ENCODE peak calls at places on chromosomes 2 and 18, in eight cellular contexts. J is CD8-positive, alpha-beta memory T cell; V is lung; X is heart right ventricle; F is spleen; U is HepG2; L is RWPE2; R is AG04450. M is an unnamed sample.

GRCh38 chr2:127392133-127392827 is 4.5 kb upstream of the MAP3K2 start:
- DNase-seq in L (no peak), V (no peak), U (no peak), F (no peak), X (no peak), J (no peak), R (no peak), M (no peak)

GRCh38 chr2:210586381-210586780 is 30.0 kb downstream of the CPS1 start:
- DNase-seq in L (no peak), J (no peak), F (no peak), X (no peak), R (no peak), V (no peak), U (no peak), M (no peak)

GRCh38 chr18:25229080-25229479 is 122.9 kb downstream of the ZNF521 start:
- DNase-seq in L (no peak), R (peak), V (no peak), U (no peak), J (no peak), X (peak), F (no peak), M (no peak)

GRCh38 chr2:31312898-31313297 is 78.9 kb downstream of the EHD3 start:
- DNase-seq in X (no peak), F (no peak), J (no peak), V (no peak), L (no peak), R (peak), U (no peak), M (no peak)

GRCh38 chr18:23020555-23021294 is 87.6 kb downstream of the RBBP8 start:
- DNase-seq in V (no peak), U (no peak), J (no peak), R (no peak), X (no peak), F (no peak), L (no peak), M (no peak)

GRCh38 chr2:58571181-58571852 is 330.2 kb upstream of the FANCL start:
- DNase-seq in X (peak), J (no peak), F (no peak), V (peak), U (peak), R (peak), L (no peak), M (peak)

GRCh38 chr2:239369631-239370161 is 31.1 kb downstream of the HDAC4 start:
- DNase-seq in V (peak), F (peak), U (no peak), J (peak), X (no peak), L (peak), R (no peak), M (peak)

GRCh38 chr2:134389331-134389835 is 135.5 kb downstream of the MGAT5 start:
- DNase-seq in J (no peak), V (no peak), R (no peak), U (no peak), F (no peak), X (no peak), L (no peak), M (no peak)

GRCh38 chr18:43681661-43682060 is 404.4 kb upstream of the SYT4 start:
- DNase-seq in J (no peak), R (no peak), F (no peak), L (no peak), X (no peak), V (no peak), U (no peak), M (no peak)

GRCh38 chr2:74845217-74845751 is 11.4 kb downstream of the HK2 start:
- DNase-seq in L (peak), R (peak), U (no peak), F (peak), J (no peak), X (peak), V (peak), M (peak)

GRCh38 chr2:218516614-218517013 is 51.5 kb downstream of the USP37 start:
- DNase-seq in V (no peak), L (no peak), U (peak), X (no peak), R (no peak), F (no peak), J (no peak), M (no peak)

GRCh38 chr2:19812166-19812565 is 89.6 kb downstream of the TTC32 start:
- DNase-seq in L (no peak), U (no peak), X (no peak), F (no peak), J (no peak), R (no peak), V (peak), M (no peak)

GRCh38 chr2:41830600-41830999 is 217.2 kb upstream of the PKDCC start:
- DNase-seq in J (no peak), V (no peak), L (no peak), R (no peak), X (no peak), U (no peak), F (no peak), M (no peak)

GRCh38 chr2:17104454-17104853 is 413.8 kb downstream of the RAD51AP2 start:
- DNase-seq in X (no peak), U (no peak), R (peak), L (no peak), V (no peak), F (no peak), J (no peak), M (no peak)

GRCh38 chr2:96103906-96104861 is 12.2 kb downstream of the ADRA2B start:
- DNase-seq in F (peak), X (peak), V (no peak), J (no peak), R (no peak), U (no peak), L (no peak), M (peak)

GRCh38 chr2:96537734-96538486 is 1.4 kb downstream of the ARID5A start:
- DNase-seq in F (peak), J (peak), X (peak), R (no peak), V (no peak), U (no peak), L (no peak), M (no peak)

GRCh38 chr2:235508371-235509160 is 14.7 kb downstream of the AGAP1 start:
- DNase-seq in L (no peak), R (no peak), U (no peak), J (no peak), X (no peak), V (no peak), F (no peak), M (no peak)

GRCh38 chr2:226623587-226624368 is 175.8 kb downstream of the IRS1 start:
- DNase-seq in F (no peak), J (no peak), V (no peak), X (no peak), U (no peak), R (no peak), L (no peak), M (no peak)

GRCh38 chr2:43139996-43140621 is 86.3 kb downstream of the ZFP36L2 start:
- DNase-seq in R (no peak), F (peak), X (peak), V (no peak), L (peak), J (peak), U (no peak), M (no peak)

GRCh38 chr2:46256563-46257142 is 40.6 kb upstream of the EPAS1 start:
- DNase-seq in R (no peak), F (no peak), J (no peak), U (no peak), V (no peak), L (no peak), X (no peak), M (no peak)

GRCh38 chr2:217936952-217937351 is 65.8 kb downstream of the TNS1 start:
- DNase-seq in F (no peak), U (no peak), L (no peak), X (no peak), R (no peak), V (no peak), J (no peak), M (no peak)

GRCh38 chr18:23191952-23192662 is 56.8 kb downstream of the CABLES1 start:
- DNase-seq in X (peak), J (no peak), L (no peak), F (peak), V (no peak), U (no peak), R (peak), M (peak)

GRCh38 chr2:88600038-88600465 is 27.2 kb downstream of the EIF2AK3 start:
- DNase-seq in R (peak), J (peak), L (peak), F (no peak), V (peak), X (peak), U (peak), M (peak)

GRCh38 chr2:164911832-164912231 is 43.5 kb downstream of the SLC38A11 start:
- DNase-seq in V (no peak), U (peak), F (no peak), J (no peak), L (no peak), R (no peak), X (no peak), M (no peak)

GRCh38 chr2:222753251-222753824 is 81.9 kb downstream of the MOGAT1 start:
- DNase-seq in V (no peak), J (no peak), X (peak), L (no peak), F (no peak), R (no peak), U (no peak), M (peak)

GRCh38 chr2:127179756-127180155 is 40.3 kb downstream of the CYP27C1 start:
- DNase-seq in R (no peak), F (peak), L (no peak), V (no peak), X (no peak), U (no peak), J (no peak), M (no peak)

GRCh38 chr18:3036108-3036507 is 23.2 kb upstream of the LPIN2 start:
- DNase-seq in R (no peak), L (no peak), J (no peak), F (no peak), V (no peak), U (no peak), X (no peak), M (no peak)

GRCh38 chr2:201754683-201755415 is 25.9 kb downstream of the ALS2 start:
- DNase-seq in L (no peak), J (no peak), U (peak), F (no peak), R (no peak), X (no peak), V (no peak), M (no peak)

GRCh38 chr2:197571622-197572271 is 55.9 kb downstream of the MOB4 start:
- DNase-seq in F (no peak), U (peak), J (no peak), V (no peak), L (no peak), X (no peak), R (peak), M (no peak)

GRCh38 chr2:42201228-42201855 is 32.2 kb downstream of the EML4 start:
- DNase-seq in R (no peak), V (no peak), X (no peak), F (no peak), L (no peak), J (no peak), U (no peak), M (no peak)

GRCh38 chr2:8517850-8518480 is 163.9 kb upstream of the ID2 start:
- DNase-seq in X (no peak), L (no peak), F (no peak), R (no peak), J (no peak), V (no peak), U (no peak), M (no peak)

GRCh38 chr18:25310045-25310444 is 41.9 kb downstream of the ZNF521 start:
- DNase-seq in V (no peak), R (no peak), L (no peak), J (no peak), F (no peak), X (no peak), U (no peak), M (no peak)

GRCh38 chr2:181258761-181259160 is 198.4 kb upstream of the ITGA4 start:
- DNase-seq in V (no peak), F (no peak), X (no peak), J (no peak), L (no peak), R (peak), U (peak), M (no peak)

GRCh38 chr2:8546319-8547283 is 135.3 kb upstream of the ID2 start:
- DNase-seq in L (peak), X (no peak), U (no peak), V (no peak), J (no peak), F (peak), R (no peak), M (no peak)

GRCh38 chr2:177265834-177266817 is 1.6 kb upstream of the NFE2L2 start:
- DNase-seq in U (peak), J (no peak), R (no peak), L (no peak), V (no peak), F (no peak), X (no peak), M (no peak)

GRCh38 chr2:15729709-15730544 is 138.3 kb downstream of the DDX1 start:
- DNase-seq in J (no peak), U (no peak), F (no peak), R (no peak), X (no peak), V (no peak), L (no peak), M (no peak)

GRCh38 chr18:11976882-11977281 is 4.4 kb upstream of the IMPA2 start:
- DNase-seq in J (no peak), U (no peak), X (no peak), V (no peak), L (no peak), F (no peak), R (no peak), M (no peak)

GRCh38 chr2:125837108-125837507 is 818.9 kb upstream of the GYPC start:
- DNase-seq in F (no peak), R (no peak), L (no peak), V (no peak), J (no peak), U (no peak), X (no peak), M (no peak)

GRCh38 chr2:40401896-40402295 is 50.0 kb downstream of the SLC8A1 start:
- DNase-seq in F (no peak), V (no peak), R (peak), U (no peak), X (no peak), L (peak), J (no peak), M (no peak)

DNA sequence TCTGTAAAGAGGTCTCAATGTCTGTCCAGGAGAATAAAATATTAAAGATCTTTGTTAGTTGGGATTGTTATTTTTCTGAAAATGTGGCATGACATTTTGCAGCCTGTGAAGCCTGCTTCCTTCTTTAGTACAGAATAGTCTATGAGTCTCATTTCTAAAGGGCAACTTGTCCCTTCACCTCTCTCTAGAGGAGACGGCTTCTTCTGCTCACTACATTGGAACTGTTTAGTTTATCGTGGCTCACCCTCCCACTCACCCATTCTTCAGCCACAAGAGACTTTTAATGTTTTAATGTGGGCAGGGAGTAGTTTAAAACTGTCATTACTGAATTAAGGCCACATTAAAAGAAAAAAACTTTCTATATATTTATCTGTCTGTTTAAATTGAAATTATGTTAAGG is 161.0 kb downstream of the BARD1 start:
- DNase-seq in U (no peak), R (no peak), F (no peak), X (no peak), J (no peak), V (no peak), L (no peak), M (no peak)
- H3K27ac ChIP-seq in U (no peak), R (no peak), F (no peak), X (no peak), J (no peak), V (no peak), L (no peak), M (no peak)

GRCh38 chr2:121539722-121540469 is 9.2 kb downstream of the RNU4ATAC start:
- DNase-seq in J (no peak), U (no peak), V (no peak), L (no peak), F (no peak), X (no peak), R (no peak), M (no peak)
- H3K4me3 ChIP-seq in J (no peak), U (no peak), V (no peak), L (no peak), F (no peak), X (no peak), R (no peak), M (no peak)

GRCh38 chr2:55550368-55551102 is 31.0 kb downstream of the CFAP36 start:
- DNase-seq in V (no peak), R (peak), L (no peak), J (no peak), X (no peak), F (no peak), U (no peak), M (no peak)
- H3K27ac ChIP-seq in V (no peak), R (no peak), L (no peak), J (no peak), X (no peak), F (no peak), U (no peak), M (no peak)

GRCh38 chr2:216618785-216619184 is 14.4 kb upstream of the IGFBP2 start:
- DNase-seq in J (no peak), F (no peak), U (no peak), X (no peak), V (no peak), R (no peak), L (no peak), M (no peak)

GRCh38 chr2:216619411-216620393 is 13.5 kb upstream of the IGFBP2 start:
- DNase-seq in X (no peak), U (peak), V (no peak), L (no peak), F (no peak), R (no peak), J (no peak), M (no peak)

GRCh38 chr2:216616083-216616678 is 17.0 kb upstream of the IGFBP2 start:
- DNase-seq in X (no peak), L (no peak), R (no peak), F (no peak), U (no peak), J (no peak), V (no peak), M (no peak)

GRCh38 chr2:216615298-216616082 is 17.7 kb upstream of the IGFBP2 start:
- DNase-seq in U (peak), V (no peak), F (no peak), J (no peak), X (no peak), R (no peak), L (no peak), M (no peak)

DNA sequence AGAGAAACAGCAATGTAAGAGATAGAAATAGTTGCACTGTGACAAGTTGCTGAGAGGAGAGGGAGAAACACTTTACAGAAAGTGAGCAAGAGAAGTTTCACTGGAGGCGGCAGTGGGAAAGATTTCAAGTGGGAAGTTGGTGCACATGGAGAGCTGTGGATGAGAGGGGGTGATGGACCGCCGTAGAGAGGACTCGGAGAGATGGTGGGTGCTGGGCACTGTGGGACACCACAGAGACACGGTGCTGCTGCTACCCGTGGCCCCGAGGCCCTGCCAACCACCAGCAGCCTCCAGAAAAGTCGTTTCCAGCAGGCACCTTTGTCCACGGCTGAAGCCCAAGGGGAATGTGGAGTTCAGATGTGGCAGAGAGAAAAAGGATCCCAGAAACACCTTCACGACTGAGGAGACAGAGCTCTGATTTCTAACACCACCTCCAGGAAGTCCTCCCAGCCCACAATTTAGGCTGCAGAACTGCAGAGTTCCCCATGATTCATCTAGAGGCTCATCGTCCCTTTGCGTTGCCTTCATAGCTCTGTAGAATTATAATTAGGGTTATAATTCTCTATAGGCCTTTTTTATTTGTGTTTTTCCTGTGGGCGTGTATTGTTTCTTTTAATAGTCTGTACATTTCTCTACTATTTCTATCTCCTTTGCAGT is 15.9 kb upstream of the IGFBP2 start:
- DNase-seq in R (no peak), J (no peak), U (no peak), L (no peak), X (no peak), F (no peak), V (no peak), M (no peak)
- H3K4me3 ChIP-seq in R (no peak), J (no peak), U (no peak), L (no peak), X (no peak), F (no peak), V (no peak), M (no peak)

DNA sequence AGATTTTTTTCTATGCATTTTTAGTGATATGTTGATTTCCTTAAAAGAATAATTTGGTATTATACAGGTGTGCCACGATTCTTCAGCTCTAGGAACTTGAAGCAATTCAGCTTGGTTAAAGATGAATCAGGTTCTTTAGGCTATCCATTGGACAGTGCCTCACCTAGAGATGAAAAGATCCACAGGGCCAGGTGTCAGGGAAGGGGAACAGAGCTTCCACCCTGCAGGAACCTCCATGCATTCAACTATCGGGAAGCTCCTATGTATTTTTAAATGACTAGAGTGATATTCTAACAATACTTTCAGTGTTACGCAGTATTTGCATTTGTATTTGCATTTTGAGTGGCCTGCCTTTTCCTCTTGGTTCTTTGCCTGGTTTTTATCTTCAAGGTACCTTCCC is 40.2 kb downstream of the PKP4 start:
- DNase-seq in L (no peak), R (no peak), F (no peak), X (no peak), V (no peak), J (no peak), U (no peak), M (no peak)
- H3K27ac ChIP-seq in L (peak), R (no peak), F (no peak), X (no peak), V (no peak), J (no peak), U (peak), M (peak)

GRCh38 chr2:99183025-99183424 is 2.0 kb downstream of the MRPL30 start:
- DNase-seq in F (no peak), U (peak), L (no peak), J (no peak), V (no peak), R (no peak), X (no peak), M (no peak)
- H3K4me3 ChIP-seq in F (no peak), U (peak), L (no peak), J (no peak), V (no peak), R (no peak), X (no peak), M (no peak)

M was measured in body of pancreas.